ENCODE peak calls at places on chromosomes 16 and 17, in six cellular contexts. N is EL; I is HTR-8/SVneo; D is stimulated activated CD4-positive, alpha-beta T cell treated with anti-CD3 and anti-CD28 coated beads, TNF-alpha, amount 100 ng/mL, for 4 hours; F is brain microvascular endothelial cell; M is AG08395. S is an unnamed sample.

GRCh38 chr17:60506312-60506711 is 19.7 kb downstream of the APPBP2 start:
- DNase-seq in D (no peak), M (peak), I (peak), N (peak), F (peak), S (no peak)

GRCh38 chr16:67000384-67001158 is 12.2 kb downstream of the CES4A start:
- DNase-seq in D (no peak), M (peak), N (peak), I (peak), F (no peak), S (peak)

GRCh38 chr17:41178843-41179616 is 1.0 kb upstream of the KRTAP4-2 start:
- DNase-seq in M (peak), F (no peak), N (peak), D (no peak), I (no peak), S (no peak)

GRCh38 chr17:50469005-50469605 is 425 bp upstream of the CHAD start:
- DNase-seq in F (no peak), M (no peak), D (no peak), I (no peak), N (no peak), S (no peak)

GRCh38 chr17:67211742-67212141 is 33.3 kb downstream of the HELZ start:
- DNase-seq in F (no peak), M (peak), D (no peak), I (peak), N (peak), S (no peak)

GRCh38 chr17:15967706-15968399 is 22.9 kb downstream of the ADORA2B start:
- DNase-seq in I (no peak), M (no peak), D (no peak), N (no peak), F (no peak), S (no peak)

GRCh38 chr17:73863761-73864535 is 219.7 kb upstream of the SDK2 start:
- DNase-seq in N (no peak), I (no peak), M (no peak), D (no peak), F (no peak), S (no peak)

GRCh38 chr17:78882546-78883089 is 20.4 kb downstream of the CEP295NL start:
- DNase-seq in M (no peak), D (no peak), N (no peak), F (no peak), I (no peak), S (peak)

GRCh38 chr17:2392252-2393183 is 8.3 kb downstream of the MNT start:
- DNase-seq in F (peak), D (peak), I (peak), N (peak), M (peak), S (peak)

GRCh38 chr17:1137465-1137894 is 42.3 kb downstream of the ABR start:
- DNase-seq in F (no peak), M (no peak), N (no peak), D (no peak), I (no peak), S (no peak)

GRCh38 chr17:33038740-33039139 is 47.1 kb downstream of the SPACA3 start:
- DNase-seq in M (peak), F (no peak), I (no peak), D (no peak), N (peak), S (no peak)

GRCh38 chr17:35763767-35764122 is 3.1 kb downstream of the C17orf50 start:
- DNase-seq in D (no peak), M (no peak), N (no peak), I (no peak), F (no peak), S (no peak)

GRCh38 chr17:58686980-58687379 is 4.9 kb downstream of the TEX14 start:
- DNase-seq in D (no peak), I (no peak), F (no peak), M (no peak), N (no peak), S (no peak)

GRCh38 chr17:1762233-1762905 is 509 bp downstream of the SERPINF1 start:
- DNase-seq in I (no peak), M (peak), N (no peak), D (no peak), F (no peak), S (no peak)

GRCh38 chr16:66335704-66336329 is 30.7 kb upstream of the CDH5 start:
- DNase-seq in N (peak), I (peak), D (no peak), M (no peak), F (peak), S (no peak)

GRCh38 chr16:81779540-81780320 is 639 bp downstream of the PLCG2 start:
- DNase-seq in I (no peak), M (no peak), F (no peak), N (peak), D (no peak), S (peak)

GRCh38 chr17:7383742-7384488 is 3.0 kb downstream of the TNK1 start:
- DNase-seq in M (peak), I (peak), N (peak), D (peak), F (no peak), S (no peak)

GRCh38 chr17:47615766-47616424 is 33.8 kb upstream of the KPNB1 start:
- DNase-seq in N (peak), M (peak), D (no peak), F (no peak), I (peak), S (no peak)

GRCh38 chr17:75738218-75738802 is 17.1 kb downstream of the ITGB4 start:
- DNase-seq in I (no peak), N (peak), F (peak), D (no peak), M (peak), S (peak)

GRCh38 chr16:85140455-85141012 is 28.3 kb upstream of the CIBAR2 start:
- DNase-seq in F (no peak), M (no peak), N (no peak), D (no peak), I (no peak), S (no peak)

GRCh38 chr17:82582208-82582607 is 62.7 kb downstream of the FOXK2 start:
- DNase-seq in F (no peak), N (peak), I (no peak), D (no peak), M (peak), S (no peak)

GRCh38 chr16:72927199-72928088 is 120.5 kb downstream of the ZFHX3 start:
- DNase-seq in N (peak), D (no peak), M (peak), F (peak), I (peak), S (peak)

GRCh38 chr17:888998-889401 is 90.6 kb downstream of the NXN start:
- DNase-seq in M (no peak), D (no peak), N (no peak), I (no peak), F (no peak), S (no peak)

GRCh38 chr17:37273419-37274051 is 102.2 kb upstream of the C17orf78 start:
- DNase-seq in N (peak), F (no peak), I (no peak), D (no peak), M (peak), S (no peak)

GRCh38 chr17:78082988-78083387 is 45.6 kb downstream of the TMC6 start:
- DNase-seq in M (no peak), D (no peak), N (no peak), I (no peak), F (no peak), S (no peak)

GRCh38 chr17:48100591-48101011 is 677 bp downstream of the CBX1 start:
- DNase-seq in D (no peak), M (peak), F (peak), N (peak), I (peak), S (peak)

GRCh38 chr16:68376590-68376989 is 65.8 kb downstream of the PRMT7 start:
- DNase-seq in M (no peak), N (no peak), F (no peak), D (no peak), I (no peak), S (no peak)

GRCh38 chr17:50558955-50559614 is 1.4 kb upstream of the CACNA1G start:
- DNase-seq in D (no peak), N (no peak), I (no peak), M (no peak), F (no peak), S (no peak)

GRCh38 chr16:11681526-11681925 is 13.3 kb downstream of the SNN start:
- DNase-seq in D (no peak), I (no peak), M (no peak), F (no peak), N (no peak), S (no peak)

GRCh38 chr17:32489320-32490100 is 2.7 kb downstream of the CDK5R1 start:
- DNase-seq in F (no peak), I (no peak), D (no peak), M (no peak), N (no peak), S (no peak)

GRCh38 chr17:44543213-44543904 is 13.9 kb upstream of the FZD2 start:
- DNase-seq in F (peak), I (peak), D (no peak), N (peak), M (peak), S (no peak)

GRCh38 chr17:21036361-21036881 is 6.4 kb downstream of the USP22 start:
- DNase-seq in M (no peak), D (no peak), I (no peak), N (peak), F (no peak), S (no peak)

GRCh38 chr16:66905633-66906539 is 12.8 kb downstream of the CDH16 start:
- DNase-seq in F (no peak), N (peak), M (no peak), I (no peak), D (no peak), S (no peak)

GRCh38 chr17:75128694-75129505 is 2.6 kb downstream of the NT5C start:
- DNase-seq in N (no peak), I (no peak), M (no peak), F (no peak), D (no peak), S (no peak)

GRCh38 chr17:16037636-16038035 is 38.0 kb downstream of the TTC19 start:
- DNase-seq in F (peak), N (peak), D (no peak), I (no peak), M (no peak), S (no peak)

GRCh38 chr16:75965504-75966374 is 239.4 kb upstream of the CPHXL start:
- DNase-seq in D (no peak), M (no peak), F (no peak), I (no peak), N (no peak), S (no peak)

GRCh38 chr17:17682737-17683675 is 1.7 kb downstream of the RAI1 start:
- DNase-seq in I (no peak), M (peak), F (peak), D (peak), N (peak), S (peak)

GRCh38 chr17:31398381-31399275 is 7.2 kb downstream of the RAB11FIP4 start:
- DNase-seq in N (no peak), F (no peak), D (no peak), M (no peak), I (no peak), S (no peak)

GRCh38 chr17:50076591-50077235 is 18.4 kb upstream of the PDK2 start:
- DNase-seq in N (no peak), F (no peak), M (no peak), I (no peak), D (no peak), S (no peak)